ENCODE peak calls at places on chromosome 11, in eight cellular contexts. H is HS-27A; I is CD4-positive, CD25-positive, alpha-beta regulatory T cell; L is CD4-positive, alpha-beta T cell; C is activated T-cell treated with anti-CD3 and anti-CD28 coated beads for 24 hours; A is colonic mucosa; X is stimulated activated naive B cell treated with anti-CD40 and anti-IgM and Interleukin-4, amounts not matched to agents 10 μg/mL and 1 μg/mL and 100 μg/mL, for 72 hours; W is skeletal muscle cell. B is an unnamed sample.

GRCh38 chr11:1308745-1309497 is 511 bp downstream of the TOLLIP start:
- DNase-seq in C (no peak), I (no peak), X (no peak), L (no peak), W (no peak), H (no peak), A (no peak), B (no peak)

GRCh38 chr11:18046116-18046777 is at the start of gene TPH1:
- DNase-seq in X (no peak), I (no peak), A (peak; percentile 45), W (no peak), C (no peak), H (no peak), L (no peak), B (no peak)

GRCh38 chr11:58451585-58451984 is 9.5 kb upstream of the OR5B12 start:
- DNase-seq in H (no peak), C (no peak), A (no peak), L (no peak), X (no peak), W (no peak), I (no peak), B (no peak)

GRCh38 chr11:74004694-74005615 is 3.9 kb downstream of the UCP3 start:
- DNase-seq in I (peak; percentile 76), H (no peak), X (no peak), W (no peak), L (peak; percentile 87), C (peak; percentile 66), A (no peak), B (no peak)

GRCh38 chr11:33735426-33736147 is 636 bp downstream of the CD59 start:
- DNase-seq in I (peak; percentile 34), W (no peak), A (peak; percentile 71), H (no peak), L (peak; percentile 14), X (peak; percentile 69), C (no peak), B (no peak)

GRCh38 chr11:69711824-69712801 is 8.3 kb upstream of the FGF19 start:
- DNase-seq in X (no peak), A (no peak), L (peak; percentile 37), H (no peak), W (no peak), I (no peak), C (peak; percentile 19), B (no peak)

GRCh38 chr11:80432051-80432450 is 991.2 kb upstream of the TENM4 start:
- DNase-seq in H (no peak), I (no peak), L (no peak), C (no peak), X (no peak), W (no peak), A (no peak), B (peak; percentile 94)

GRCh38 chr11:19715373-19715772 is 2.7 kb downstream of the NAV2 start:
- DNase-seq in A (no peak), X (no peak), H (peak; percentile 86), W (peak; percentile 75), L (no peak), C (no peak), I (no peak), B (peak; percentile 74)